ENCODE peak calls at places on chromosomes 5 and 9, in seven cellular contexts. E, R, A, I, X, M and Z are unnamed samples.
A peak's percentile ranks its signal among the peaks of the same experiment; 100 is the strongest.

GRCh38 chr5:173969167-173970049 is 19.6 kb upstream of the C5orf47 start:
- DNase-seq in E (peak; percentile 95), R (no peak), A (no peak), I (peak; percentile 88), X (peak; percentile 67), M (no peak), Z (no peak)

GRCh38 chr9:70362952-70363351 is 51.5 kb downstream of the KLF9 start:
- DNase-seq in E (no peak), R (no peak), A (peak; percentile 65), I (peak; percentile 32), X (no peak), M (no peak), Z (no peak)

GRCh38 chr9:95383845-95384244 is 66.3 kb upstream of the FANCC start:
- DNase-seq in E (peak; percentile 14), R (no peak), A (no peak), I (peak; percentile 23), X (no peak), M (no peak), Z (no peak)

GRCh38 chr9:136784997-136785361 is 6.2 kb upstream of the TMEM141 start:
- DNase-seq in E (no peak), R (no peak), A (no peak), I (no peak), X (no peak), M (no peak), Z (no peak)

GRCh38 chr9:127361561-127361960 is 35.4 kb upstream of the SLC2A8 start:
- DNase-seq in E (no peak), R (no peak), A (no peak), I (no peak), X (no peak), M (no peak), Z (no peak)

GRCh38 chr5:157449011-157449723 is 10.8 kb upstream of the NIPAL4 start:
- DNase-seq in E (no peak), R (no peak), A (no peak), I (no peak), X (no peak), M (no peak), Z (peak; percentile 81)

GRCh38 chr5:156913719-156914370 is 49.2 kb downstream of the TIMD4 start:
- DNase-seq in E (no peak), R (peak; percentile 29), A (no peak), I (no peak), X (no peak), M (no peak), Z (no peak)

GRCh38 chr5:122053181-122054109 is 24.6 kb downstream of the LOX start:
- DNase-seq in E (no peak), R (no peak), A (peak; percentile 57), I (peak; percentile 40), X (peak; percentile 47), M (no peak), Z (peak; percentile 63)

GRCh38 chr5:109035470-109035869 is 287.8 kb downstream of the FER start:
- DNase-seq in E (no peak), R (no peak), A (no peak), I (peak; percentile 40), X (no peak), M (no peak), Z (no peak)

GRCh38 chr9:110255417-110256141 is 728 bp downstream of the TXN start:
- DNase-seq in E (peak; percentile 61), R (peak; percentile 22), A (peak; percentile 68), I (peak; percentile 47), X (peak; percentile 56), M (peak; percentile 87), Z (peak; percentile 85)

GRCh38 chr5:34905564-34905963 is 9.7 kb downstream of the RAD1 start:
- DNase-seq in E (no peak), R (no peak), A (no peak), I (no peak), X (peak; percentile 8), M (no peak), Z (no peak)

GRCh38 chr9:4290427-4290837 is 9.4 kb downstream of the GLIS3 start:
- DNase-seq in E (peak; percentile 62), R (no peak), A (no peak), I (no peak), X (no peak), M (no peak), Z (no peak)

GRCh38 chr9:97408562-97408961 is 3.3 kb upstream of the TDRD7 start:
- DNase-seq in E (no peak), R (no peak), A (no peak), I (no peak), X (no peak), M (no peak), Z (no peak)

GRCh38 chr9:97413462-97413861 is 1.6 kb downstream of the TDRD7 start:
- DNase-seq in E (no peak), R (no peak), A (no peak), I (no peak), X (no peak), M (no peak), Z (no peak)

GRCh38 chr9:97412628-97413382 is 909 bp downstream of the TDRD7 start:
- DNase-seq in E (no peak), R (no peak), A (no peak), I (peak; percentile 5), X (peak; percentile 11), M (no peak), Z (peak; percentile 28)

GRCh38 chr9:97411789-97412627 is at the start of gene TDRD7:
- DNase-seq in E (peak; percentile 83), R (peak; percentile 90), A (peak; percentile 62), I (peak; percentile 75), X (peak; percentile 54), M (peak; percentile 93), Z (peak; percentile 91)

GRCh38 chr9:97411440-97411788 is 482 bp upstream of the TDRD7 start:
- DNase-seq in E (no peak), R (no peak), A (no peak), I (no peak), X (no peak), M (no peak), Z (no peak)
- H3K4me1 ChIP-seq in E (peaks cover 9% of the 10 kb centered on the region), R (peaks cover 13% of the 10 kb centered on the region), A (no peaks in the 10 kb centered on the region), I (peaks cover 3% of the 10 kb centered on the region), X (no peaks in the 10 kb centered on the region), M (peaks cover 23% of the 10 kb centered on the region), Z (peaks cover 25% of the 10 kb centered on the region)

GRCh38 chr5:78062645-78063044 is 231.9 kb downstream of the AP3B1 start:
- DNase-seq in E (no peak), R (no peak), A (no peak), I (no peak), X (no peak), M (no peak), Z (no peak)

GRCh38 chr5:78056053-78056452 is 238.4 kb downstream of the AP3B1 start:
- DNase-seq in E (no peak), R (no peak), A (no peak), I (no peak), X (no peak), M (no peak), Z (no peak)

GRCh38 chr5:78056901-78057514 is 237.5 kb downstream of the AP3B1 start:
- DNase-seq in E (no peak), R (no peak), A (no peak), I (no peak), X (no peak), M (no peak), Z (no peak)

GRCh38 chr5:78063495-78063894 is 231.0 kb downstream of the AP3B1 start:
- DNase-seq in E (no peak), R (no peak), A (no peak), I (no peak), X (no peak), M (no peak), Z (no peak)

DNA sequence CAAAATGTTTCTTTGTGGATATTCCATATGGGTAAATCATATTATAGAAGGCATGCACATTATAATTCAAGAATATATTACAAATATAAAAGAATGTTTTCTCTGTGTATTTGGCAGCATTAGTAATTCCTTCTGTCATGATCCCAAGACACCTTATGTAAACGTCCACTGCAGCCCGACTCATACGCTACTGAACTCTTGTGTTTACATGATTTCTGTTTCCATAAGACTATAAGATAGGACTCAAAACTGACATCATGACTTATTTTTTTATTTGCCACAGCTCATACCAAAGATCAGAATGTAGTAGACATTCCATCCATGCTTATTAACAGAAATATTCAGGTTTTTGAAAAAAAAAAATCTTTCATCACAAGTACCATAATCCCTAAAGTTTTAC is 234.1 kb downstream of the AP3B1 start:
- DNase-seq in E (no peak), R (no peak), A (no peak), I (peak; percentile 83), X (peak; percentile 50), M (no peak), Z (no peak)
- H3K4me1 ChIP-seq in E (no peaks in the 10 kb centered on the region), R (no peaks in the 10 kb centered on the region), A (no peaks in the 10 kb centered on the region), I (no peaks in the 10 kb centered on the region), X (no peaks in the 10 kb centered on the region), M (no peaks in the 10 kb centered on the region), Z (no peaks in the 10 kb centered on the region)

GRCh38 chr5:111742166-111742565 is 14.8 kb downstream of the NREP start:
- DNase-seq in E (no peak), R (no peak), A (no peak), I (no peak), X (no peak), M (no peak), Z (no peak)
- H3K4me1 ChIP-seq in E (peaks cover 12% of the 10 kb centered on the region), R (peaks cover 8% of the 10 kb centered on the region), A (peaks cover 40% of the 10 kb centered on the region), I (peaks cover 29% of the 10 kb centered on the region), X (peaks cover 59% of the 10 kb centered on the region), M (peaks cover 15% of the 10 kb centered on the region), Z (no peaks in the 10 kb centered on the region)

GRCh38 chr5:52077941-52078825 is 694.9 kb downstream of the ISL1 start:
- DNase-seq in E (no peak), R (no peak), A (no peak), I (no peak), X (no peak), M (no peak), Z (no peak)
- H3K4me1 ChIP-seq in E (no peaks in the 10 kb centered on the region), R (no peaks in the 10 kb centered on the region), A (no peaks in the 10 kb centered on the region), I (no peaks in the 10 kb centered on the region), X (no peaks in the 10 kb centered on the region), M (no peaks in the 10 kb centered on the region), Z (no peaks in the 10 kb centered on the region)

DNA sequence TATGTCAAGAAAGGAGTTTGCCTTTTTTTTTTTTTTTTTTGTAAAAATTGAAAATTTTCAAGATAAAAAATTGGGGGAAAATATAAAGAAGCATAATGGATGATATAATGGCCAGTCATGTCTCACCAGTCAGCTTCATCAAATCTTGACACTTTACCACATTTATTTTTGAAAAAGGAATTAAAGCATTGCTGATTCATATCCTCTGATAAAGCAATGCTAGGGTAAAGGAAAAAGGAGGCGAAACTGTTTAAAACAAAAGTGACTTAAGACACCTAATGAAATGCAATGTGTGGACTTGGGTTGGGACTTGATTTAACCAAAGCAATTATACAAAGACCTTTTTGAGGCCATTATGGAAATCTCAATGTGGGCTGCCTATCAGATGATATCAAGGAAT is 208.5 kb downstream of the ARHGAP26 start:
- DNase-seq in E (no peak), R (no peak), A (no peak), I (peak; percentile 31), X (peak; percentile 63), M (no peak), Z (no peak)
- H3K4me1 ChIP-seq in E (peaks cover 24% of the 10 kb centered on the region), R (peaks cover 58% of the 10 kb centered on the region), A (peaks cover 60% of the 10 kb centered on the region), I (peaks cover 28% of the 10 kb centered on the region), X (peaks cover 19% of the 10 kb centered on the region), M (peaks cover 24% of the 10 kb centered on the region), Z (peaks cover 22% of the 10 kb centered on the region)